ENCODE peak calls at places on chromosomes 6 and 20, in seven cellular contexts. One of them, this sample, is unnamed.

GRCh38 chr20:23060629-23061028 is 11.2 kb upstream of the THBD start:
- DNase-seq in tibial artery: no peak
- DNase-seq in lung: no peak
- DNase-seq in WERI-Rb-1: no peak
- DNase-seq in CD4-positive, alpha-beta memory T cell: no peak
- DNase-seq in neuronal stem cell: no peak
- DNase-seq in ovary: no peak
- DNase-seq in this sample: no peak

GRCh38 chr20:4189375-4189774 is 174.0 kb upstream of the RNF24 start:
- DNase-seq in tibial artery: no peak
- DNase-seq in lung: no peak
- DNase-seq in WERI-Rb-1: no peak
- DNase-seq in CD4-positive, alpha-beta memory T cell: no peak
- DNase-seq in neuronal stem cell: no peak
- DNase-seq in ovary: no peak
- DNase-seq in this sample: no peak

GRCh38 chr6:26336355-26337198 is 28.4 kb upstream of the BTN3A2 start:
- DNase-seq in tibial artery: no peak
- DNase-seq in lung: no peak
- DNase-seq in WERI-Rb-1: no peak
- DNase-seq in CD4-positive, alpha-beta memory T cell: no peak
- DNase-seq in neuronal stem cell: no peak
- DNase-seq in ovary: no peak
- DNase-seq in this sample: no peak

GRCh38 chr20:58254890-58255289 is 26.4 kb upstream of the ANKRD60 start:
- DNase-seq in tibial artery: no peak
- DNase-seq in lung: no peak
- DNase-seq in WERI-Rb-1: no peak
- DNase-seq in CD4-positive, alpha-beta memory T cell: no peak
- DNase-seq in neuronal stem cell: no peak
- DNase-seq in ovary: no peak
- DNase-seq in this sample: no peak

GRCh38 chr20:63453029-63453523 is 19.4 kb downstream of the KCNQ2 start:
- DNase-seq in tibial artery: no peak
- DNase-seq in lung: no peak
- DNase-seq in WERI-Rb-1: no peak
- DNase-seq in CD4-positive, alpha-beta memory T cell: no peak
- DNase-seq in neuronal stem cell: no peak
- DNase-seq in ovary: no peak
- DNase-seq in this sample: no peak

GRCh38 chr6:41059569-41059968 is 6.6 kb downstream of the APOBEC2 start:
- DNase-seq in tibial artery: no peak
- DNase-seq in lung: no peak
- DNase-seq in WERI-Rb-1: no peak
- DNase-seq in CD4-positive, alpha-beta memory T cell: no peak
- DNase-seq in neuronal stem cell: no peak
- DNase-seq in ovary: no peak
- DNase-seq in this sample: no peak

GRCh38 chr6:44010411-44011349 is 116.6 kb downstream of the MRPL14 start:
- DNase-seq in tibial artery: peak
- DNase-seq in lung: no peak
- DNase-seq in WERI-Rb-1: peak
- DNase-seq in CD4-positive, alpha-beta memory T cell: no peak
- DNase-seq in neuronal stem cell: no peak
- DNase-seq in ovary: no peak
- DNase-seq in this sample: no peak

GRCh38 chr6:4567141-4567540 is 209.1 kb upstream of the CDYL start:
- DNase-seq in tibial artery: no peak
- DNase-seq in lung: no peak
- DNase-seq in WERI-Rb-1: no peak
- DNase-seq in CD4-positive, alpha-beta memory T cell: no peak
- DNase-seq in neuronal stem cell: no peak
- DNase-seq in ovary: no peak
- DNase-seq in this sample: no peak

GRCh38 chr6:11387702-11388101 is 149.8 kb upstream of the TMEM170B start:
- DNase-seq in tibial artery: no peak
- DNase-seq in lung: no peak
- DNase-seq in WERI-Rb-1: no peak
- DNase-seq in CD4-positive, alpha-beta memory T cell: no peak
- DNase-seq in neuronal stem cell: no peak
- DNase-seq in ovary: no peak
- DNase-seq in this sample: no peak

GRCh38 chr6:159719287-159719686 is 8.0 kb upstream of the WTAP start:
- DNase-seq in tibial artery: no peak
- DNase-seq in lung: no peak
- DNase-seq in WERI-Rb-1: no peak
- DNase-seq in CD4-positive, alpha-beta memory T cell: no peak
- DNase-seq in neuronal stem cell: no peak
- DNase-seq in ovary: no peak
- DNase-seq in this sample: no peak

GRCh38 chr6:41451039-41451438 is 95.1 kb upstream of the FOXP4 start:
- DNase-seq in tibial artery: no peak
- DNase-seq in lung: no peak
- DNase-seq in WERI-Rb-1: peak
- DNase-seq in CD4-positive, alpha-beta memory T cell: no peak
- DNase-seq in neuronal stem cell: no peak
- DNase-seq in ovary: no peak
- DNase-seq in this sample: no peak

GRCh38 chr6:45532626-45533258 is 155.0 kb upstream of the SUPT3H start:
- DNase-seq in tibial artery: no peak
- DNase-seq in lung: no peak
- DNase-seq in WERI-Rb-1: no peak
- DNase-seq in CD4-positive, alpha-beta memory T cell: no peak
- DNase-seq in neuronal stem cell: no peak
- DNase-seq in ovary: no peak
- DNase-seq in this sample: no peak

GRCh38 chr20:57426156-57426769 is 35.1 kb downstream of the RBM38 start:
- DNase-seq in tibial artery: no peak
- DNase-seq in lung: no peak
- DNase-seq in WERI-Rb-1: no peak
- DNase-seq in CD4-positive, alpha-beta memory T cell: no peak
- DNase-seq in neuronal stem cell: no peak
- DNase-seq in ovary: no peak
- DNase-seq in this sample: no peak

GRCh38 chr20:57048027-57048869 is 218.2 kb downstream of the BMP7 start:
- DNase-seq in tibial artery: no peak
- DNase-seq in lung: no peak
- DNase-seq in WERI-Rb-1: peak
- DNase-seq in CD4-positive, alpha-beta memory T cell: no peak
- DNase-seq in neuronal stem cell: peak
- DNase-seq in ovary: no peak
- DNase-seq in this sample: no peak

GRCh38 chr6:12148317-12148801 is 136.2 kb downstream of the HIVEP1 start:
- DNase-seq in tibial artery: no peak
- DNase-seq in lung: no peak
- DNase-seq in WERI-Rb-1: no peak
- DNase-seq in CD4-positive, alpha-beta memory T cell: no peak
- DNase-seq in neuronal stem cell: no peak
- DNase-seq in ovary: no peak
- DNase-seq in this sample: no peak

GRCh38 chr6:38443341-38443740 is 196.4 kb downstream of the BTBD9 start:
- DNase-seq in tibial artery: no peak
- DNase-seq in lung: no peak
- DNase-seq in WERI-Rb-1: peak
- DNase-seq in CD4-positive, alpha-beta memory T cell: no peak
- DNase-seq in neuronal stem cell: no peak
- DNase-seq in ovary: no peak
- DNase-seq in this sample: no peak

GRCh38 chr6:129501401-129502051 is 208.5 kb downstream of the ARHGAP18 start:
- DNase-seq in tibial artery: peak
- DNase-seq in lung: peak
- DNase-seq in WERI-Rb-1: no peak
- DNase-seq in CD4-positive, alpha-beta memory T cell: no peak
- DNase-seq in neuronal stem cell: no peak
- DNase-seq in ovary: peak
- DNase-seq in this sample: no peak

GRCh38 chr6:129184808-129185366 is 301.9 kb downstream of the LAMA2 start:
- DNase-seq in tibial artery: no peak
- DNase-seq in lung: no peak
- DNase-seq in WERI-Rb-1: no peak
- DNase-seq in CD4-positive, alpha-beta memory T cell: no peak
- DNase-seq in neuronal stem cell: no peak
- DNase-seq in ovary: no peak
- DNase-seq in this sample: no peak

GRCh38 chr6:76992553-76992952 is 470.7 kb downstream of the HTR1B start:
- DNase-seq in tibial artery: no peak
- DNase-seq in lung: no peak
- DNase-seq in WERI-Rb-1: no peak
- DNase-seq in CD4-positive, alpha-beta memory T cell: no peak
- DNase-seq in neuronal stem cell: no peak
- DNase-seq in ovary: no peak
- DNase-seq in this sample: no peak

DNA sequence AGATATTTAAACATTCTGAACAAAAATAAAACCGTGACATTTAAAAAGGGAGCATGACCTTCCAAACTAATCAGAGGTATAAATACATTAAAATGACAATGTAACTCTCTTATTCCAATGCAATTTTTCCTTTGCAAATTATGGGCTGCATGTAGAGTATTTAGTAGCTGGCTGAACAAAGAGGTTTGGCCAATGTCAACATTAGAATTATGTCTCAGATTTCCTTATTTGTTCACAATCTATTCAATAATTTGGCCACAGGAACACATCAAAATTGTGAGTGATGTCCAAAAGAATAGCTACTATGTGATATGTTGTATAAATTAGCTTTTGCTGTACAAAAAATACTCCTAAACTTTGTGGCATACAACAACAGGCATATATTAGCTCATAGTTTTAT is 580.0 kb upstream of the MARCKS start:
- DNase-seq in tibial artery: no peak
- DNase-seq in lung: no peak
- DNase-seq in WERI-Rb-1: no peak
- DNase-seq in CD4-positive, alpha-beta memory T cell: no peak
- DNase-seq in neuronal stem cell: no peak
- DNase-seq in ovary: no peak
- DNase-seq in this sample: no peak
- H3K27ac ChIP-seq in tibial artery: no peak
- H3K27ac ChIP-seq in lung: no peak
- H3K27ac ChIP-seq in WERI-Rb-1: no peak
- H3K27ac ChIP-seq in CD4-positive, alpha-beta memory T cell: no peak
- H3K27ac ChIP-seq in neuronal stem cell: no peak
- H3K27ac ChIP-seq in ovary: no peak
- H3K27ac ChIP-seq in this sample: no peak

GRCh38 chr6:36610576-36611336 is 16.6 kb downstream of the SRSF3 start:
- DNase-seq in tibial artery: peak
- DNase-seq in lung: no peak
- DNase-seq in WERI-Rb-1: no peak
- DNase-seq in CD4-positive, alpha-beta memory T cell: no peak
- DNase-seq in neuronal stem cell: no peak
- DNase-seq in ovary: no peak
- DNase-seq in this sample: no peak

GRCh38 chr6:36607782-36608386 is 13.7 kb downstream of the SRSF3 start:
- DNase-seq in tibial artery: no peak
- DNase-seq in lung: no peak
- DNase-seq in WERI-Rb-1: peak
- DNase-seq in CD4-positive, alpha-beta memory T cell: no peak
- DNase-seq in neuronal stem cell: no peak
- DNase-seq in ovary: no peak
- DNase-seq in this sample: no peak

GRCh38 chr6:36610041-36610440 is 15.9 kb downstream of the SRSF3 start:
- DNase-seq in tibial artery: peak
- DNase-seq in lung: no peak
- DNase-seq in WERI-Rb-1: no peak
- DNase-seq in CD4-positive, alpha-beta memory T cell: no peak
- DNase-seq in neuronal stem cell: no peak
- DNase-seq in ovary: no peak
- DNase-seq in this sample: no peak

GRCh38 chr6:36608788-36609563 is 14.8 kb downstream of the SRSF3 start:
- DNase-seq in tibial artery: no peak
- DNase-seq in lung: no peak
- DNase-seq in WERI-Rb-1: peak
- DNase-seq in CD4-positive, alpha-beta memory T cell: no peak
- DNase-seq in neuronal stem cell: no peak
- DNase-seq in ovary: no peak
- DNase-seq in this sample: no peak

GRCh38 chr6:36609582-36609981 is 15.4 kb downstream of the SRSF3 start:
- DNase-seq in tibial artery: no peak
- DNase-seq in lung: no peak
- DNase-seq in WERI-Rb-1: no peak
- DNase-seq in CD4-positive, alpha-beta memory T cell: no peak
- DNase-seq in neuronal stem cell: no peak
- DNase-seq in ovary: no peak
- DNase-seq in this sample: no peak
- H3K27ac ChIP-seq in tibial artery: peak
- H3K27ac ChIP-seq in lung: peak
- H3K27ac ChIP-seq in WERI-Rb-1: peak
- H3K27ac ChIP-seq in CD4-positive, alpha-beta memory T cell: no peak
- H3K27ac ChIP-seq in neuronal stem cell: no peak
- H3K27ac ChIP-seq in ovary: no peak
- H3K27ac ChIP-seq in this sample: no peak

GRCh38 chr6:157531986-157532365 is 151.0 kb downstream of the ZDHHC14 start:
- DNase-seq in tibial artery: no peak
- DNase-seq in lung: no peak
- DNase-seq in WERI-Rb-1: no peak
- DNase-seq in CD4-positive, alpha-beta memory T cell: no peak
- DNase-seq in neuronal stem cell: no peak
- DNase-seq in ovary: no peak
- DNase-seq in this sample: no peak
- H3K27ac ChIP-seq in tibial artery: no peak
- H3K27ac ChIP-seq in lung: no peak
- H3K27ac ChIP-seq in WERI-Rb-1: no peak
- H3K27ac ChIP-seq in CD4-positive, alpha-beta memory T cell: no peak
- H3K27ac ChIP-seq in neuronal stem cell: no peak
- H3K27ac ChIP-seq in ovary: no peak
- H3K27ac ChIP-seq in this sample: no peak

GRCh38 chr20:51591871-51592270 is 49.4 kb upstream of the NFATC2 start:
- DNase-seq in tibial artery: no peak
- DNase-seq in lung: no peak
- DNase-seq in WERI-Rb-1: no peak
- DNase-seq in CD4-positive, alpha-beta memory T cell: no peak
- DNase-seq in neuronal stem cell: no peak
- DNase-seq in ovary: no peak
- DNase-seq in this sample: no peak

GRCh38 chr20:51594999-51595532 is 52.5 kb upstream of the NFATC2 start:
- DNase-seq in tibial artery: peak
- DNase-seq in lung: peak
- DNase-seq in WERI-Rb-1: peak
- DNase-seq in CD4-positive, alpha-beta memory T cell: peak
- DNase-seq in neuronal stem cell: peak
- DNase-seq in ovary: peak
- DNase-seq in this sample: peak

GRCh38 chr20:51593584-51593983 is 51.1 kb upstream of the NFATC2 start:
- DNase-seq in tibial artery: no peak
- DNase-seq in lung: no peak
- DNase-seq in WERI-Rb-1: no peak
- DNase-seq in CD4-positive, alpha-beta memory T cell: no peak
- DNase-seq in neuronal stem cell: no peak
- DNase-seq in ovary: no peak
- DNase-seq in this sample: no peak

GRCh38 chr20:51594206-51594998 is 51.9 kb upstream of the NFATC2 start:
- DNase-seq in tibial artery: peak
- DNase-seq in lung: no peak
- DNase-seq in WERI-Rb-1: no peak
- DNase-seq in CD4-positive, alpha-beta memory T cell: no peak
- DNase-seq in neuronal stem cell: no peak
- DNase-seq in ovary: no peak
- DNase-seq in this sample: no peak

DNA sequence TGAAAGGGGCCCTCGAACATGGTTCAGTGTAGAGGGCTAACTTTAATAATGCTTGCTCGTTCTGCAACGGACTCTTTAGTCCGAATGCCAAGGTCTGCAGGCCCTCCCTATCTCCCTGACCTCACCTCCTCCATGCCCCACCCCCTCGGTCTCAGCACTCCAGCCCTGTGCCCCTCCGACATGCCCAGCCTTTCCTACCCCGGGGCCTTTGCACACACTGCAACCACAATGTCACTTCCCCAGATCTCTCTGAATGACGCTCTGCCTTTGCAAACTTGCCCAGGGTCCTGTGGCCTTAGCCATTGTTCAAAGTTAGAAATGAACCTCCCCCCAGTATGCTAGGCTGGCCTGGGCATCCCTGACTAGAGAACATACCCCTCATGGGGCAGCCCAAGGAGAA is 50.0 kb upstream of the NFATC2 start:
- DNase-seq in tibial artery: no peak
- DNase-seq in lung: no peak
- DNase-seq in WERI-Rb-1: no peak
- DNase-seq in CD4-positive, alpha-beta memory T cell: no peak
- DNase-seq in neuronal stem cell: no peak
- DNase-seq in ovary: no peak
- DNase-seq in this sample: no peak
- H3K27ac ChIP-seq in tibial artery: no peak
- H3K27ac ChIP-seq in lung: no peak
- H3K27ac ChIP-seq in WERI-Rb-1: no peak
- H3K27ac ChIP-seq in CD4-positive, alpha-beta memory T cell: no peak
- H3K27ac ChIP-seq in neuronal stem cell: no peak
- H3K27ac ChIP-seq in ovary: no peak
- H3K27ac ChIP-seq in this sample: no peak